ENCODE peak calls at places on chromosomes 11 and 22, in four cellular contexts. P is HEK293T, N is K562, R is GM12878. K is an unnamed sample.

GRCh38 chr11:46391578-46392420 is at the start of gene CHRM4:
- DNase-seq in N (peak; percentile 90), P (peak; percentile 68), R (no peak), K (peak; percentile 24)

GRCh38 chr11:16812274-16812673 is 73.8 kb downstream of the C11orf58 start:
- DNase-seq in P (no peak), N (no peak), R (no peak), K (peak; percentile 57)

GRCh38 chr11:113690619-113691569 is 15.2 kb downstream of the TMPRSS5 start:
- DNase-seq in P (peak; percentile 56), N (peak; percentile 93), R (no peak), K (peak; percentile 13)

GRCh38 chr22:43802897-43803495 is 9.1 kb downstream of the EFCAB6 start:
- DNase-seq in N (no peak), P (no peak), R (no peak), K (no peak)

GRCh38 chr11:19164881-19165280 is 36.9 kb downstream of the CSRP3 start:
- DNase-seq in N (no peak), R (no peak), P (no peak), K (no peak)

GRCh38 chr22:39170825-39171622 is 18.5 kb upstream of the CBX7 start:
- DNase-seq in P (peak; percentile 92), R (peak; percentile 53), N (peak; percentile 79), K (peak; percentile 53)

GRCh38 chr22:42272431-42273004 is 2.1 kb upstream of the TCF20 start:
- DNase-seq in P (no peak), R (no peak), N (no peak), K (no peak)

GRCh38 chr11:93845181-93846092 is 5.0 kb downstream of the VSTM5 start:
- DNase-seq in R (no peak), P (no peak), N (no peak), K (no peak)

GRCh38 chr11:16846305-16846704 is 107.9 kb downstream of the C11orf58 start:
- DNase-seq in N (no peak), P (no peak), R (no peak), K (no peak)

GRCh38 chr11:102332611-102332994 is 14.4 kb upstream of the BIRC2 start:
- DNase-seq in P (no peak), N (no peak), R (no peak), K (no peak)

GRCh38 chr11:121310908-121311307 is 18.3 kb downstream of the SC5D start:
- DNase-seq in N (no peak), R (no peak), P (no peak), K (no peak)

GRCh38 chr22:32836286-32836859 is 34.9 kb downstream of the TIMP3 start:
- DNase-seq in R (no peak), P (peak; percentile 56), N (peak; percentile 20), K (peak; percentile 11)

GRCh38 chr11:65425971-65426838 is 3.6 kb downstream of the NEAT1 start:
- DNase-seq in P (no peak), R (no peak), N (peak; percentile 57), K (no peak)

GRCh38 chr11:87020764-87021365 is 16.9 kb upstream of the TMEM135 start:
- DNase-seq in N (no peak), R (no peak), P (no peak), K (no peak)

GRCh38 chr11:70503201-70503877 is 105.0 kb downstream of the CTTN start:
- DNase-seq in R (no peak), P (no peak), N (no peak), K (no peak)

GRCh38 chr22:24144471-24145115 is 36.7 kb upstream of the SUSD2 start:
- DNase-seq in N (no peak), P (no peak), R (no peak), K (no peak)

GRCh38 chr11:104873252-104873651 is 25.0 kb downstream of the CASP12 start:
- DNase-seq in N (peak; percentile 3), R (no peak), P (peak; percentile 22), K (no peak)

GRCh38 chr11:8834379-8834778 is 76.6 kb upstream of the AKIP1 start:
- DNase-seq in R (no peak), N (no peak), P (no peak), K (no peak)

GRCh38 chr11:134752526-134752925 is 340.5 kb upstream of the B3GAT1 start:
- DNase-seq in R (no peak), N (no peak), P (no peak), K (no peak)

GRCh38 chr11:10878408-10879214 is 20.8 kb upstream of the ZBED5 start:
- DNase-seq in R (peak; percentile 19), N (peak; percentile 78), P (peak; percentile 56), K (peak; percentile 58)

GRCh38 chr22:43697894-43698293 is 114.2 kb downstream of the EFCAB6 start:
- DNase-seq in N (no peak), R (no peak), P (no peak), K (no peak)

GRCh38 chr11:113168804-113169342 is 145.5 kb upstream of the TTC12 start:
- DNase-seq in R (no peak), N (no peak), P (no peak), K (no peak)

GRCh38 chr11:44752262-44752661 is 25.5 kb downstream of the TSPAN18 start:
- DNase-seq in N (no peak), P (no peak), R (no peak), K (no peak)

GRCh38 chr11:94588366-94588952 is 21.3 kb downstream of the PIWIL4 start:
- DNase-seq in N (no peak), R (no peak), P (no peak), K (no peak)

GRCh38 chr11:13889566-13890214 is 72.8 kb upstream of the SPON1 start:
- DNase-seq in P (no peak), R (no peak), N (no peak), K (no peak)

GRCh38 chr22:30866811-30867271 is 101.7 kb downstream of the MORC2 start:
- DNase-seq in P (no peak), N (no peak), R (no peak), K (peak; percentile 31)

GRCh38 chr11:123211981-123212380 is 16.9 kb upstream of the CLMP start:
- DNase-seq in R (no peak), P (no peak), N (no peak), K (no peak)

GRCh38 chr11:45761659-45762058 is 43.3 kb upstream of the SLC35C1 start:
- DNase-seq in P (no peak), N (no peak), R (no peak), K (no peak)

GRCh38 chr22:38137876-38138687 is 27.6 kb upstream of the BAIAP2L2 start:
- DNase-seq in N (no peak), R (no peak), P (no peak), K (no peak)

GRCh38 chr22:30028731-30029130 is 51.5 kb upstream of the HORMAD2 start:
- DNase-seq in R (no peak), P (no peak), N (no peak), K (no peak)

GRCh38 chr11:97361812-97362378 is 972.1 kb downstream of the JRKL start:
- DNase-seq in N (no peak), P (no peak), R (no peak), K (no peak)

GRCh38 chr11:76787271-76787670 is 4.1 kb downstream of the TSKU start:
- DNase-seq in R (no peak), P (no peak), N (no peak), K (no peak)
- TF ChIP-seq TARDBP in R (no peak), P (no peak), N (no peak), K (no peak)

GRCh38 chr11:117189191-117189940 is 9.8 kb upstream of the TAGLN start:
- DNase-seq in N (no peak), R (peak; percentile 68), P (no peak), K (no peak)
- TF ChIP-seq TARDBP in N (no peak), R (no peak), P (no peak), K (no peak)

GRCh38 chr11:132126973-132127900 is 756.8 kb downstream of the NTM start:
- DNase-seq in R (no peak), P (peak; percentile 11), N (no peak), K (peak; percentile 3)

GRCh38 chr11:132123854-132124835 is 753.7 kb downstream of the NTM start:
- DNase-seq in N (no peak), P (no peak), R (peak; percentile 28), K (no peak)

GRCh38 chr11:132123449-132123848 is 753.0 kb downstream of the NTM start:
- DNase-seq in R (no peak), P (no peak), N (no peak), K (no peak)

GRCh38 chr11:132122701-132123100 is 752.3 kb downstream of the NTM start:
- DNase-seq in R (no peak), N (no peak), P (no peak), K (no peak)

GRCh38 chr11:132125855-132126841 is 755.7 kb downstream of the NTM start:
- DNase-seq in P (no peak), R (no peak), N (no peak), K (no peak)
- TF ChIP-seq TARDBP in P (no peak), R (no peak), N (no peak), K (no peak)

DNA sequence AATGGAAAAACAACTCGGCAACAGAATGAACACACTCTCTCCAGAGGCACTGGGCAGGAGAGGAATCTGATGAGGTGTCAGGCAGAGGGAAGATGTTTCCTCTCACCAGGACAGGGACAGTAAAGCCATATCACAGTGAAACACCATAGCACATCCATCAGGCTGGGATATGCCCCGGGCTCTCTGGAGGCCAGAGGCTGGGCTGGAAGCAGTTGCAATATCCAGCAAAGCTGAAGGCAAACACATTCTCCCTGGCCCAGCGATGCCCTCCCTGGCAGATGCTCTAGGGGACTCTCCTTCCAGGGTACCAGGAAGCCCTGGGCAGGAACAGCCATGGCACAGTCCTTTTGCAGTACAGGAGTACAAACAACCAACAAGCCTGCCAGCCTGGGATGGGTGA is 11.1 kb downstream of the RSPH14 start:
- DNase-seq in R (no peak), N (no peak), P (no peak), K (no peak)
- TF ChIP-seq TARDBP in R (no peak), N (no peak), P (no peak), K (no peak)

GRCh38 chr11:119254239-119254638 is 48.1 kb downstream of the CBL start:
- DNase-seq in P (no peak), N (no peak), R (no peak), K (no peak)

GRCh38 chr11:119258180-119258579 is 52.0 kb downstream of the CBL start:
- DNase-seq in N (no peak), P (no peak), R (no peak), K (no peak)

GRCh38 chr11:119263352-119263940 is 53.5 kb downstream of the MCAM start:
- DNase-seq in R (no peak), N (no peak), P (no peak), K (no peak)

GRCh38 chr11:119262668-119263351 is 54.1 kb downstream of the MCAM start:
- DNase-seq in P (no peak), R (peak; percentile 63), N (peak; percentile 27), K (no peak)

GRCh38 chr11:119258983-119259382 is 52.8 kb downstream of the CBL start:
- DNase-seq in P (no peak), R (no peak), N (no peak), K (no peak)
- TF ChIP-seq TARDBP in P (no peak), R (no peak), N (no peak), K (no peak)